ENCODE peak calls at places on chromosomes 7 and 10, in four cellular contexts. M, F, S and D are unnamed samples.

GRCh38 chr7:127207806-127208205 is 44.9 kb downstream of the GRM8 start:
- DNase-seq in F (no peak), S (no peak), M (no peak), D (no peak)

GRCh38 chr10:104345941-104346340 is 7.7 kb upstream of the ITPRIP start:
- DNase-seq in F (no peak), M (peak; percentile 25), S (no peak), D (no peak)

GRCh38 chr7:97818066-97818663 is 54.0 kb downstream of the ASNS start:
- DNase-seq in F (no peak), S (no peak), M (no peak), D (no peak)

GRCh38 chr10:132399117-132400035 is 2.4 kb downstream of the PWWP2B start:
- DNase-seq in F (no peak), S (no peak), M (no peak), D (no peak)

GRCh38 chr10:72951760-72952159 is 2.8 kb downstream of the PLA2G12B start:
- DNase-seq in F (no peak), M (no peak), S (no peak), D (no peak)

GRCh38 chr7:75943864-75944263 is 28.9 kb downstream of the POR start:
- DNase-seq in F (peak; percentile 69), S (no peak), M (no peak), D (no peak)

GRCh38 chr7:156733638-156734037 is 93.1 kb downstream of the RNF32 start:
- DNase-seq in S (no peak), M (no peak), F (no peak), D (no peak)

GRCh38 chr10:18060217-18060616 is 80.0 kb upstream of the CACNB2 start:
- DNase-seq in F (peak; percentile 67), S (no peak), M (no peak), D (no peak)

GRCh38 chr7:83872501-83872900 is 223.6 kb upstream of the SEMA3E start:
- DNase-seq in S (no peak), M (no peak), F (no peak), D (no peak)

GRCh38 chr7:84389242-84389641 is 194.7 kb upstream of the SEMA3A start:
- DNase-seq in M (peak; percentile 58), F (no peak), S (no peak), D (no peak)

GRCh38 chr10:66717221-66717981 is 208.4 kb upstream of the LRRTM3 start:
- DNase-seq in S (no peak), M (no peak), F (no peak), D (no peak)

GRCh38 chr7:142053988-142054387 is 57.5 kb upstream of the MGAM2 start:
- DNase-seq in M (no peak), F (no peak), S (peak; percentile 7), D (no peak)

GRCh38 chr10:78044699-78045098 is 11.0 kb downstream of the RPS24 start:
- DNase-seq in F (no peak), M (no peak), S (no peak), D (no peak)

GRCh38 chr7:141820067-141820466 is 21.2 kb downstream of the PRSS37 start:
- DNase-seq in F (no peak), S (no peak), M (no peak), D (no peak)

GRCh38 chr7:3294432-3295100 is 6.5 kb upstream of the SDK1 start:
- DNase-seq in F (peak; percentile 78), M (no peak), S (no peak), D (no peak)

GRCh38 chr10:49058341-49059255 is 56.7 kb downstream of the VSTM4 start:
- DNase-seq in F (no peak), M (no peak), S (no peak), D (no peak)

GRCh38 chr10:96407560-96408069 is 48.8 kb upstream of the OPALIN start:
- DNase-seq in F (no peak), M (no peak), S (no peak), D (no peak)

GRCh38 chr10:74875966-74876365 is 49.6 kb downstream of the KAT6B start:
- DNase-seq in M (no peak), F (no peak), S (no peak), D (no peak)

GRCh38 chr7:107387573-107388219 is 82.2 kb upstream of the GPR22 start:
- DNase-seq in F (no peak), S (peak; percentile 88), M (no peak), D (no peak)

GRCh38 chr10:16832351-16833080 is 15.3 kb upstream of the RSU1 start:
- DNase-seq in F (peak; percentile 52), S (peak; percentile 84), M (no peak), D (no peak)

GRCh38 chr7:38978474-38978873 is 765 bp downstream of the POU6F2 start:
- DNase-seq in F (no peak), M (no peak), S (no peak), D (no peak)

GRCh38 chr7:101557978-101558741 is 70.9 kb downstream of the MYL10 start:
- DNase-seq in F (no peak), S (no peak), M (no peak), D (no peak)

GRCh38 chr10:59839576-59839975 is 66.8 kb downstream of the CCDC6 start:
- DNase-seq in F (no peak), M (no peak), S (peak; percentile 44), D (no peak)

GRCh38 chr10:35089641-35090161 is 440 bp downstream of the CUL2 start:
- DNase-seq in F (no peak), M (peak; percentile 18), S (no peak), D (peak; percentile 4)

GRCh38 chr7:113100091-113100723 is 13.6 kb upstream of the GPR85 start:
- DNase-seq in M (no peak), S (no peak), F (peak; percentile 25), D (no peak)

GRCh38 chr10:48623607-48624132 is 18.8 kb upstream of the ARHGAP22 start:
- DNase-seq in M (no peak), S (no peak), F (no peak), D (no peak)

GRCh38 chr10:127386606-127387327 is 162.3 kb upstream of the NPS start:
- DNase-seq in S (no peak), F (no peak), M (no peak), D (no peak)

GRCh38 chr7:29557954-29558353 is 5.7 kb upstream of the PRR15 start:
- DNase-seq in S (no peak), F (peak; percentile 24), M (no peak), D (no peak)

GRCh38 chr7:132367795-132368194 is 208.5 kb downstream of the PLXNA4 start:
- DNase-seq in S (no peak), F (no peak), M (no peak), D (no peak)